ENCODE peak calls at places on chromosomes 16 and 17, in nine cellular contexts. One of them, this sample, is unnamed.

GRCh38 chr17:35849469-35850348 is 19.0 kb downstream of the HEATR9 start:
- DNase-seq in endothelial cell of umbilical vein: peak; percentile 65
- DNase-seq in stomach: peak; percentile 45
- DNase-seq in lung: peak; percentile 40
- DNase-seq in left ventricle myocardium inferior: no peak
- DNase-seq in tibial nerve: no peak
- DNase-seq in PC-9: peak; percentile 26
- DNase-seq in GM12878: peak; percentile 20
- DNase-seq in A549: peak; percentile 67
- DNase-seq in this sample: peak; percentile 74

GRCh38 chr16:46688101-46688656 is 799 bp downstream of the VPS35 start:
- DNase-seq in A549: no peak
- DNase-seq in tibial nerve: no peak
- DNase-seq in stomach: peak; percentile 64
- DNase-seq in endothelial cell of umbilical vein: peak; percentile 48
- DNase-seq in lung: peak; percentile 51
- DNase-seq in left ventricle myocardium inferior: peak; percentile 25
- DNase-seq in GM12878: no peak
- DNase-seq in PC-9: no peak
- DNase-seq in this sample: no peak

GRCh38 chr16:15658149-15658548 is 8.1 kb downstream of the NDE1 start:
- DNase-seq in endothelial cell of umbilical vein: no peak
- DNase-seq in tibial nerve: no peak
- DNase-seq in A549: no peak
- DNase-seq in left ventricle myocardium inferior: no peak
- DNase-seq in PC-9: no peak
- DNase-seq in GM12878: no peak
- DNase-seq in lung: no peak
- DNase-seq in stomach: no peak
- DNase-seq in this sample: no peak

GRCh38 chr17:55089955-55090573 is 121.5 kb downstream of the STXBP4 start:
- DNase-seq in stomach: no peak
- DNase-seq in lung: no peak
- DNase-seq in left ventricle myocardium inferior: no peak
- DNase-seq in A549: peak; percentile 8
- DNase-seq in tibial nerve: no peak
- DNase-seq in endothelial cell of umbilical vein: no peak
- DNase-seq in PC-9: peak; percentile 23
- DNase-seq in GM12878: peak; percentile 79
- DNase-seq in this sample: no peak

GRCh38 chr16:640614-641013 is 1.0 kb upstream of the MCRIP2 start:
- DNase-seq in left ventricle myocardium inferior: no peak
- DNase-seq in A549: no peak
- DNase-seq in PC-9: no peak
- DNase-seq in lung: no peak
- DNase-seq in tibial nerve: no peak
- DNase-seq in endothelial cell of umbilical vein: no peak
- DNase-seq in stomach: no peak
- DNase-seq in GM12878: no peak
- DNase-seq in this sample: no peak

GRCh38 chr17:36705651-36706436 is 104.5 kb downstream of the MRM1 start:
- DNase-seq in left ventricle myocardium inferior: no peak
- DNase-seq in endothelial cell of umbilical vein: peak; percentile 10
- DNase-seq in stomach: peak; percentile 46
- DNase-seq in tibial nerve: no peak
- DNase-seq in GM12878: no peak
- DNase-seq in PC-9: peak; percentile 44
- DNase-seq in lung: peak; percentile 38
- DNase-seq in A549: peak; percentile 89
- DNase-seq in this sample: peak; percentile 58

GRCh38 chr16:51148674-51149228 is 2.3 kb downstream of the SALL1 start:
- DNase-seq in A549: no peak
- DNase-seq in GM12878: no peak
- DNase-seq in lung: no peak
- DNase-seq in endothelial cell of umbilical vein: no peak
- DNase-seq in tibial nerve: no peak
- DNase-seq in stomach: no peak
- DNase-seq in PC-9: no peak
- DNase-seq in left ventricle myocardium inferior: no peak
- DNase-seq in this sample: no peak

GRCh38 chr16:3695610-3696369 is 21.5 kb downstream of the TRAP1 start:
- DNase-seq in tibial nerve: no peak
- DNase-seq in lung: no peak
- DNase-seq in left ventricle myocardium inferior: no peak
- DNase-seq in PC-9: no peak
- DNase-seq in stomach: peak; percentile 63
- DNase-seq in A549: no peak
- DNase-seq in GM12878: no peak
- DNase-seq in endothelial cell of umbilical vein: no peak
- DNase-seq in this sample: no peak

GRCh38 chr17:15963670-15964110 is 18.8 kb downstream of the ADORA2B start:
- DNase-seq in tibial nerve: no peak
- DNase-seq in PC-9: peak; percentile 94
- DNase-seq in GM12878: no peak
- DNase-seq in A549: no peak
- DNase-seq in lung: no peak
- DNase-seq in endothelial cell of umbilical vein: peak; percentile 44
- DNase-seq in stomach: no peak
- DNase-seq in left ventricle myocardium inferior: no peak
- DNase-seq in this sample: no peak

GRCh38 chr17:7322520-7323194 is 6.5 kb downstream of the NEURL4 start:
- DNase-seq in GM12878: no peak
- DNase-seq in stomach: no peak
- DNase-seq in PC-9: no peak
- DNase-seq in left ventricle myocardium inferior: no peak
- DNase-seq in endothelial cell of umbilical vein: no peak
- DNase-seq in lung: no peak
- DNase-seq in A549: no peak
- DNase-seq in tibial nerve: no peak
- DNase-seq in this sample: no peak

GRCh38 chr17:80822021-80822699 is 169.5 kb upstream of the CHMP6 start:
- DNase-seq in stomach: no peak
- DNase-seq in GM12878: no peak
- DNase-seq in left ventricle myocardium inferior: no peak
- DNase-seq in lung: no peak
- DNase-seq in A549: no peak
- DNase-seq in endothelial cell of umbilical vein: no peak
- DNase-seq in PC-9: no peak
- DNase-seq in tibial nerve: no peak
- DNase-seq in this sample: no peak

GRCh38 chr17:56834380-56835258 is 668 bp downstream of the DGKE start:
- DNase-seq in tibial nerve: no peak
- DNase-seq in endothelial cell of umbilical vein: peak; percentile 51
- DNase-seq in A549: peak; percentile 43
- DNase-seq in stomach: peak; percentile 64
- DNase-seq in PC-9: peak; percentile 61
- DNase-seq in GM12878: peak; percentile 31
- DNase-seq in left ventricle myocardium inferior: peak; percentile 36
- DNase-seq in lung: no peak
- DNase-seq in this sample: peak; percentile 87

GRCh38 chr16:2719328-2720062 is 529 bp downstream of the PRSS27 start:
- DNase-seq in tibial nerve: no peak
- DNase-seq in stomach: peak; percentile 68
- DNase-seq in GM12878: no peak
- DNase-seq in lung: peak; percentile 50
- DNase-seq in endothelial cell of umbilical vein: no peak
- DNase-seq in A549: no peak
- DNase-seq in PC-9: peak; percentile 90
- DNase-seq in left ventricle myocardium inferior: peak; percentile 33
- DNase-seq in this sample: peak; percentile 64

GRCh38 chr16:3266873-3267537 is 10.6 kb upstream of the MEFV start:
- DNase-seq in PC-9: no peak
- DNase-seq in left ventricle myocardium inferior: no peak
- DNase-seq in endothelial cell of umbilical vein: peak; percentile 48
- DNase-seq in GM12878: no peak
- DNase-seq in stomach: no peak
- DNase-seq in tibial nerve: no peak
- DNase-seq in A549: peak; percentile 43
- DNase-seq in lung: no peak
- DNase-seq in this sample: peak; percentile 37

GRCh38 chr17:8311131-8311790 is 1.2 kb downstream of the ARHGEF15 start:
- DNase-seq in GM12878: no peak
- DNase-seq in lung: no peak
- DNase-seq in A549: no peak
- DNase-seq in PC-9: no peak
- DNase-seq in stomach: no peak
- DNase-seq in left ventricle myocardium inferior: peak; percentile 45
- DNase-seq in tibial nerve: no peak
- DNase-seq in endothelial cell of umbilical vein: peak; percentile 46
- DNase-seq in this sample: no peak

GRCh38 chr16:68744744-68745280 is 7.7 kb downstream of the CDH1 start:
- DNase-seq in endothelial cell of umbilical vein: no peak
- DNase-seq in stomach: peak; percentile 89
- DNase-seq in GM12878: no peak
- DNase-seq in A549: peak; percentile 73
- DNase-seq in tibial nerve: no peak
- DNase-seq in PC-9: peak; percentile 82
- DNase-seq in lung: peak; percentile 89
- DNase-seq in left ventricle myocardium inferior: no peak
- DNase-seq in this sample: peak; percentile 96

GRCh38 chr17:4318596-4318995 is 47.9 kb downstream of the UBE2G1 start:
- DNase-seq in stomach: no peak
- DNase-seq in endothelial cell of umbilical vein: no peak
- DNase-seq in left ventricle myocardium inferior: no peak
- DNase-seq in lung: no peak
- DNase-seq in A549: no peak
- DNase-seq in PC-9: no peak
- DNase-seq in GM12878: no peak
- DNase-seq in tibial nerve: no peak
- DNase-seq in this sample: no peak

GRCh38 chr16:21653571-21653970 is 1.2 kb upstream of the IGSF6 start:
- DNase-seq in PC-9: no peak
- DNase-seq in lung: no peak
- DNase-seq in endothelial cell of umbilical vein: no peak
- DNase-seq in left ventricle myocardium inferior: no peak
- DNase-seq in tibial nerve: no peak
- DNase-seq in A549: no peak
- DNase-seq in stomach: no peak
- DNase-seq in GM12878: no peak
- DNase-seq in this sample: no peak

GRCh38 chr16:24035127-24035842 is 199.5 kb downstream of the PRKCB start:
- DNase-seq in GM12878: no peak
- DNase-seq in endothelial cell of umbilical vein: no peak
- DNase-seq in lung: no peak
- DNase-seq in PC-9: no peak
- DNase-seq in tibial nerve: no peak
- DNase-seq in stomach: no peak
- DNase-seq in left ventricle myocardium inferior: no peak
- DNase-seq in A549: no peak
- DNase-seq in this sample: no peak

GRCh38 chr16:66548068-66548467 is 1.9 kb downstream of the TK2 start:
- DNase-seq in GM12878: no peak
- DNase-seq in stomach: no peak
- DNase-seq in left ventricle myocardium inferior: no peak
- DNase-seq in PC-9: no peak
- DNase-seq in endothelial cell of umbilical vein: no peak
- DNase-seq in lung: no peak
- DNase-seq in A549: no peak
- DNase-seq in tibial nerve: no peak
- DNase-seq in this sample: no peak
- TF ChIP-seq CTCF in GM12878: no peak
- TF ChIP-seq CTCF in stomach: no peak
- TF ChIP-seq CTCF in left ventricle myocardium inferior: no peak
- TF ChIP-seq CTCF in PC-9: no peak
- TF ChIP-seq CTCF in endothelial cell of umbilical vein: no peak
- TF ChIP-seq CTCF in lung: no peak
- TF ChIP-seq CTCF in A549: no peak
- TF ChIP-seq CTCF in tibial nerve: no peak
- TF ChIP-seq CTCF in this sample: no peak

GRCh38 chr16:64416232-64417010 is 705.4 kb downstream of the CDH11 start:
- DNase-seq in stomach: no peak
- DNase-seq in endothelial cell of umbilical vein: peak; percentile 64
- DNase-seq in lung: no peak
- DNase-seq in left ventricle myocardium inferior: no peak
- DNase-seq in tibial nerve: no peak
- DNase-seq in PC-9: no peak
- DNase-seq in A549: no peak
- DNase-seq in GM12878: no peak
- DNase-seq in this sample: no peak
- H3K4me3 ChIP-seq in stomach: peak overlapping the region; percentile 14
- H3K4me3 ChIP-seq in endothelial cell of umbilical vein: peak overlapping the region; percentile 45
- H3K4me3 ChIP-seq in lung: no peak overlapping the region
- H3K4me3 ChIP-seq in left ventricle myocardium inferior: peak overlapping the region; percentile 52
- H3K4me3 ChIP-seq in tibial nerve: no peak overlapping the region
- H3K4me3 ChIP-seq in PC-9: peak overlapping the region; percentile 28
- H3K4me3 ChIP-seq in A549: no peak overlapping the region
- H3K4me3 ChIP-seq in GM12878: no peak overlapping the region
- H3K4me3 ChIP-seq in this sample: no peak overlapping the region

DNA sequence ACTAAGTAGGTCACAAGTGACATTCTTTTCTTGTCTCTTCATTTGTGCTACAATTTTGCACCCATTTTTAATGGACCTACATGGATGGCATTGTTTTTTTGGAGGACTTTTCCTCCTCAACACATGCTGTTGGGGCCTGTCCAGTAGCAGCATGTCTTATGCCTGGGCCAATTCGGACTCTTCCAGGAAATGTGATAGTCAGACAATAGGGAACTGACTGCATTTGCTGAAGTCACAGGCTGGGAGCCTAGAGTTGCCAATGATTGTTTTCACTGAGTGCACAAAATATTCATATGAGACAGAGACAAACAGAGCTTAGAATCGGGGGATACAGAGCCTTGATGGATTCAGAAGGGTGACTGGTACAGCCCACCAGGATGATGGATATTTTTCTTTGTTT is 867.3 kb upstream of the GOT2 start:
- DNase-seq in stomach: no peak
- DNase-seq in lung: no peak
- DNase-seq in endothelial cell of umbilical vein: no peak
- DNase-seq in PC-9: no peak
- DNase-seq in A549: no peak
- DNase-seq in tibial nerve: no peak
- DNase-seq in left ventricle myocardium inferior: no peak
- DNase-seq in GM12878: no peak
- DNase-seq in this sample: no peak
- H3K9me3 ChIP-seq in stomach: no peaks in the 10 kb centered on the region
- H3K9me3 ChIP-seq in lung: no peaks in the 10 kb centered on the region
- H3K9me3 ChIP-seq in endothelial cell of umbilical vein: no peaks in the 10 kb centered on the region
- H3K9me3 ChIP-seq in PC-9: no peaks in the 10 kb centered on the region
- H3K9me3 ChIP-seq in A549: no peaks in the 10 kb centered on the region
- H3K9me3 ChIP-seq in tibial nerve: no peaks in the 10 kb centered on the region
- H3K9me3 ChIP-seq in left ventricle myocardium inferior: no peaks in the 10 kb centered on the region
- H3K9me3 ChIP-seq in GM12878: no peaks in the 10 kb centered on the region
- H3K9me3 ChIP-seq in this sample: no peaks in the 10 kb centered on the region

DNA sequence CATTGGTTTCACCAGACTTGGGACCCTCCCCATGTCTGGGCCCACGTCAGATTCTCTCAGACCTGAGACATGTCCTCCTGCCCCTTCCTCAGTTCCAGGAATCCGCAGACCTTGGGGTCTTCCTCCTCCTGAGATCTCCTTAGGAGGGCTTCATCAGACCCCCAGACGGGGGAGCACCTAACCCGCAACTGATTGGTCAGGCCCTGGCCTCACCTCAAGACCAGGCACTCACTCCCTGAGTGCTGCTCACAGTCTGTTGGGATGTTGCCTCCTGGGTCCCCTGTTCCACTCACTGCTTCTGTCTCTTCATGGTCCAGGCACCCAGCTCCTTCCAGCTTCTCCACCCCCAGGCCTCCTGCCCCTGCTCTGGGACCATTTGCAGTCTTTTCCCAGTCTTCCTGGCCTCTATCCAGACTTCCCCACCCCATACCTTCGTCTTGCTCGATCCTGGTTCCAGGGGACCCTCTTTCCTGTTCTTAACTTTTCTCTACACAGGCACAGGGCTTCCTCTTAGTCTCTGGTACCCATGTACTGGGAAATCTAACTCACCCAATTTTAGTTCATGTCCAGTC is 1.2 kb downstream of the GID4 start:
- DNase-seq in stomach: no peak
- DNase-seq in A549: no peak
- DNase-seq in lung: no peak
- DNase-seq in endothelial cell of umbilical vein: no peak
- DNase-seq in tibial nerve: no peak
- DNase-seq in PC-9: no peak
- DNase-seq in GM12878: no peak
- DNase-seq in left ventricle myocardium inferior: no peak
- DNase-seq in this sample: no peak
- TF ChIP-seq CTCF in stomach: no peak
- TF ChIP-seq CTCF in A549: no peak
- TF ChIP-seq CTCF in lung: no peak
- TF ChIP-seq CTCF in endothelial cell of umbilical vein: no peak
- TF ChIP-seq CTCF in tibial nerve: no peak
- TF ChIP-seq CTCF in PC-9: no peak
- TF ChIP-seq CTCF in GM12878: no peak
- TF ChIP-seq CTCF in left ventricle myocardium inferior: no peak
- TF ChIP-seq CTCF in this sample: no peak